ENCODE peak calls at places on chromosomes 4 and X, in nine cellular contexts. U is breast epithelium, H is glutamatergic neuron, Y is cardiac fibroblast, G is NCI-H774, Z is WTC11, A is foreskin keratinocyte, M is T follicular helper cell, S is psoas muscle. I is an unnamed sample.

GRCh38 chr4:161172396-161173026 is 991.3 kb downstream of the FSTL5 start:
- DNase-seq in U (no peak), H (no peak), Y (no peak), G (no peak), Z (no peak), A (peak), M (no peak), S (no peak), I (no peak)

GRCh38 chr4:26451597-26451996 is 38.7 kb downstream of the CCKAR start:
- DNase-seq in U (no peak), H (no peak), Y (no peak), G (no peak), Z (no peak), A (no peak), M (no peak), S (no peak), I (no peak)

GRCh38 chrX:48958635-48959094 is 1.3 kb upstream of the OTUD5 start:
- DNase-seq in U (peak), H (peak), Y (peak), G (no peak), Z (no peak), A (peak), M (no peak), S (peak), I (no peak)

GRCh38 chr4:17347445-17347844 is 164.4 kb downstream of the QDPR start:
- DNase-seq in U (no peak), H (no peak), Y (peak), G (peak), Z (peak), A (no peak), M (no peak), S (no peak), I (no peak)

GRCh38 chrX:8288590-8288989 is 117.5 kb upstream of the VCX2 start:
- DNase-seq in U (no peak), H (no peak), Y (no peak), G (no peak), Z (no peak), A (peak), M (no peak), S (no peak), I (peak)

GRCh38 chr4:148116264-148116663 is 325.9 kb downstream of the NR3C2 start:
- DNase-seq in U (no peak), H (no peak), Y (peak), G (no peak), Z (no peak), A (peak), M (no peak), S (no peak), I (no peak)

GRCh38 chrX:151359931-151360871 is 36.8 kb upstream of the VMA21 start:
- DNase-seq in U (no peak), H (peak), Y (peak), G (peak), Z (peak), A (peak), M (peak), S (peak), I (peak)

GRCh38 chr4:162565730-162566129 is 401.9 kb upstream of the FSTL5 start:
- DNase-seq in U (no peak), H (no peak), Y (no peak), G (no peak), Z (no peak), A (no peak), M (no peak), S (no peak), I (no peak)

GRCh38 chrX:50818986-50819385 is 5.0 kb upstream of the SHROOM4 start:
- DNase-seq in U (no peak), H (no peak), Y (peak), G (no peak), Z (no peak), A (no peak), M (no peak), S (no peak), I (no peak)

GRCh38 chr4:6228158-6229067 is 28.1 kb upstream of the JAKMIP1 start:
- DNase-seq in U (peak), H (no peak), Y (no peak), G (no peak), Z (no peak), A (no peak), M (no peak), S (no peak), I (no peak)

GRCh38 chr4:107044170-107044569 is 8.1 kb upstream of the DKK2 start:
- DNase-seq in U (no peak), H (no peak), Y (peak), G (no peak), Z (no peak), A (no peak), M (no peak), S (no peak), I (no peak)

GRCh38 chrX:18596096-18596495 is 75.8 kb downstream of the RS1 start:
- DNase-seq in U (no peak), H (no peak), Y (no peak), G (no peak), Z (no peak), A (no peak), M (no peak), S (no peak), I (no peak)

GRCh38 chrX:101658661-101659477 is 781 bp downstream of the ARMCX2 start:
- DNase-seq in U (peak), H (peak), Y (peak), G (peak), Z (peak), A (peak), M (peak), S (peak), I (peak)

GRCh38 chr4:86521373-86521969 is 72.6 kb upstream of the PTPN13 start:
- DNase-seq in U (no peak), H (no peak), Y (no peak), G (no peak), Z (no peak), A (no peak), M (no peak), S (no peak), I (no peak)

GRCh38 chr4:13264126-13264525 is 220.0 kb downstream of the RAB28 start:
- DNase-seq in U (no peak), H (no peak), Y (no peak), G (no peak), Z (no peak), A (no peak), M (no peak), S (no peak), I (no peak)

GRCh38 chr4:19803406-19803805 is 448.3 kb upstream of the SLIT2 start:
- DNase-seq in U (no peak), H (no peak), Y (peak), G (no peak), Z (no peak), A (no peak), M (no peak), S (no peak), I (no peak)

GRCh38 chrX:13194291-13195103 is 125.4 kb downstream of the ATXN3L start:
- DNase-seq in U (no peak), H (no peak), Y (peak), G (peak), Z (no peak), A (no peak), M (no peak), S (no peak), I (peak)

GRCh38 chrX:116345953-116346352 is 90.5 kb upstream of the SLC6A14 start:
- DNase-seq in U (no peak), H (no peak), Y (no peak), G (no peak), Z (no peak), A (no peak), M (no peak), S (no peak), I (no peak)

GRCh38 chr4:102169345-102169744 is 175.9 kb downstream of the SLC39A8 start:
- DNase-seq in U (no peak), H (peak), Y (peak), G (peak), Z (peak), A (no peak), M (no peak), S (no peak), I (peak)

GRCh38 chr4:183455431-183456145 is 11.2 kb downstream of the CDKN2AIP start:
- DNase-seq in U (no peak), H (no peak), Y (peak), G (no peak), Z (no peak), A (no peak), M (no peak), S (no peak), I (no peak)

GRCh38 chr4:84887824-84888223 is 78.7 kb downstream of the WDFY3 start:
- DNase-seq in U (no peak), H (no peak), Y (peak), G (no peak), Z (no peak), A (no peak), M (no peak), S (no peak), I (no peak)

GRCh38 chr4:112127048-112127637 is 18.1 kb upstream of the FAM241A start:
- DNase-seq in U (no peak), H (no peak), Y (peak), G (no peak), Z (no peak), A (no peak), M (no peak), S (no peak), I (no peak)

GRCh38 chrX:38578152-38578551 is 16.8 kb downstream of the TSPAN7 start:
- DNase-seq in U (no peak), H (no peak), Y (no peak), G (no peak), Z (no peak), A (peak), M (no peak), S (no peak), I (no peak)

GRCh38 chr4:84733343-84734033 is 150.6 kb downstream of the CDS1 start:
- DNase-seq in U (no peak), H (no peak), Y (no peak), G (no peak), Z (no peak), A (no peak), M (no peak), S (no peak), I (no peak)

GRCh38 chrX:135923353-135923752 is 29.8 kb downstream of the SAGE1 start:
- DNase-seq in U (no peak), H (no peak), Y (peak), G (no peak), Z (peak), A (peak), M (no peak), S (no peak), I (no peak)

GRCh38 chr4:27318740-27319139 is 458.1 kb downstream of the STIM2 start:
- DNase-seq in U (no peak), H (peak), Y (peak), G (no peak), Z (peak), A (peak), M (no peak), S (peak), I (no peak)

GRCh38 chrX:129000018-129000417 is 523.3 kb downstream of the SMARCA1 start:
- DNase-seq in U (no peak), H (no peak), Y (no peak), G (peak), Z (no peak), A (no peak), M (no peak), S (no peak), I (peak)

GRCh38 chr4:2363951-2364653 is 54.3 kb downstream of the ZFYVE28 start:
- DNase-seq in U (peak), H (no peak), Y (no peak), G (no peak), Z (no peak), A (no peak), M (no peak), S (no peak), I (no peak)

GRCh38 chrX:37926700-37927099 is 79.3 kb upstream of the DYNLT3 start:
- DNase-seq in U (no peak), H (no peak), Y (peak), G (peak), Z (no peak), A (no peak), M (no peak), S (no peak), I (no peak)

GRCh38 chr4:6191448-6192130 is 8.8 kb downstream of the JAKMIP1 start:
- DNase-seq in U (peak), H (no peak), Y (no peak), G (no peak), Z (no peak), A (no peak), M (no peak), S (no peak), I (no peak)

GRCh38 chr4:73839715-73840114 is 3.2 kb downstream of the CXCL6 start:
- DNase-seq in U (no peak), H (no peak), Y (no peak), G (no peak), Z (no peak), A (no peak), M (no peak), S (no peak), I (no peak)

GRCh38 chr4:600850-601515 is 24.4 kb upstream of the PDE6B start:
- DNase-seq in U (no peak), H (no peak), Y (peak), G (no peak), Z (no peak), A (no peak), M (no peak), S (no peak), I (no peak)

GRCh38 chrX:150581093-150581775 is 12.8 kb downstream of the MTM1 start:
- DNase-seq in U (no peak), H (no peak), Y (peak), G (no peak), Z (no peak), A (peak), M (no peak), S (no peak), I (no peak)

GRCh38 chrX:39513836-39514235 is 583.9 kb downstream of the BCOR start:
- DNase-seq in U (no peak), H (no peak), Y (no peak), G (no peak), Z (no peak), A (no peak), M (no peak), S (no peak), I (no peak)

GRCh38 chr4:24330198-24330972 is 254.0 kb downstream of the DHX15 start:
- DNase-seq in U (no peak), H (no peak), Y (peak), G (no peak), Z (no peak), A (peak), M (no peak), S (peak), I (no peak)

GRCh38 chrX:68721546-68721945 is 74.1 kb downstream of the STARD8 start:
- DNase-seq in U (no peak), H (no peak), Y (no peak), G (no peak), Z (no peak), A (no peak), M (no peak), S (no peak), I (no peak)

GRCh38 chr4:71229477-71230257 is 109.2 kb upstream of the SLC4A4 start:
- DNase-seq in U (no peak), H (peak), Y (peak), G (no peak), Z (peak), A (peak), M (no peak), S (no peak), I (peak)

GRCh38 chr4:4735870-4736269 is 123.6 kb upstream of the MSX1 start:
- DNase-seq in U (no peak), H (no peak), Y (no peak), G (no peak), Z (no peak), A (peak), M (no peak), S (no peak), I (no peak)

GRCh38 chr4:152045781-152046571 is 285.2 kb upstream of the GATB start:
- DNase-seq in U (no peak), H (peak), Y (no peak), G (no peak), Z (peak), A (peak), M (no peak), S (peak), I (no peak)

GRCh38 chrX:29432534-29432933 is 782.8 kb upstream of the MAGEB2 start:
- DNase-seq in U (no peak), H (no peak), Y (no peak), G (no peak), Z (no peak), A (peak), M (no peak), S (no peak), I (no peak)

I was measured in DMS153.